ENCODE peak calls at places on chromosomes 2 and 18, in ten cellular contexts. Y, K, E, X, B, O, C, P, G and T are unnamed samples.

GRCh38 chr18:36365836-36366775 is 68.6 kb downstream of the FHOD3 start:
- DNase-seq in P (no peak), B (no peak), K (no peak), G (no peak), O (no peak), C (no peak), E (no peak), X (no peak), Y (no peak), T (no peak)

GRCh38 chr18:61551586-61551985 is 218.4 kb downstream of the CDH20 start:
- DNase-seq in K (no peak), X (peak; percentile 65), C (peak; percentile 88), Y (no peak), B (no peak), G (no peak), E (no peak), P (no peak), O (no peak), T (no peak)

GRCh38 chr2:174493549-174494331 is 6.9 kb upstream of the GPR155 start:
- DNase-seq in O (no peak), E (no peak), K (no peak), G (no peak), Y (peak; percentile 28), P (no peak), C (no peak), B (no peak), X (no peak), T (no peak)

GRCh38 chr18:73613706-73614340 is 533.8 kb downstream of the FBXO15 start:
- DNase-seq in X (no peak), C (no peak), E (no peak), O (no peak), Y (no peak), B (no peak), K (no peak), P (no peak), G (no peak), T (no peak)

GRCh38 chr2:168654724-168655123 is 147.7 kb upstream of the NOSTRIN start:
- DNase-seq in X (no peak), E (no peak), K (no peak), P (no peak), Y (no peak), G (no peak), O (no peak), B (no peak), C (no peak), T (no peak)

GRCh38 chr2:72138921-72139381 is 8.7 kb downstream of the CYP26B1 start:
- DNase-seq in Y (no peak), B (no peak), P (no peak), G (peak; percentile 48), K (peak; percentile 89), E (no peak), C (no peak), X (no peak), O (peak; percentile 4), T (peak; percentile 74)

GRCh38 chr2:150080115-150080514 is 407.4 kb downstream of the RND3 start:
- DNase-seq in O (no peak), X (no peak), G (no peak), E (no peak), P (no peak), C (no peak), B (no peak), K (no peak), Y (no peak), T (no peak)

GRCh38 chr2:223580951-223581350 is 21.2 kb downstream of the SCG2 start:
- DNase-seq in B (no peak), P (no peak), X (no peak), K (no peak), O (no peak), G (no peak), C (no peak), E (no peak), Y (no peak), T (no peak)

GRCh38 chr2:11467749-11468148 is 1.8 kb upstream of the E2F6 start:
- DNase-seq in P (no peak), B (no peak), E (no peak), O (no peak), K (no peak), Y (no peak), X (no peak), G (no peak), C (no peak), T (no peak)

GRCh38 chr2:168184896-168185513 is 62.4 kb downstream of the STK39 start:
- DNase-seq in G (no peak), O (no peak), X (no peak), P (no peak), C (no peak), B (no peak), E (no peak), Y (no peak), K (no peak), T (no peak)

GRCh38 chr2:162058973-162059668 is 14.9 kb downstream of the DPP4 start:
- DNase-seq in B (no peak), O (no peak), X (no peak), K (no peak), C (no peak), Y (no peak), P (no peak), E (no peak), G (no peak), T (no peak)

GRCh38 chr2:105140237-105140568 is 101.3 kb upstream of the GPR45 start:
- DNase-seq in X (no peak), B (no peak), P (no peak), O (no peak), Y (no peak), K (no peak), E (no peak), C (peak; percentile 85), G (no peak), T (no peak)

GRCh38 chr2:64537991-64538390 is 13.9 kb downstream of the AFTPH start:
- DNase-seq in Y (no peak), X (no peak), K (no peak), C (peak; percentile 14), G (no peak), P (no peak), E (no peak), O (no peak), B (no peak), T (no peak)

GRCh38 chr2:241734208-241734466 is 293 bp upstream of the D2HGDH start:
- DNase-seq in P (no peak), X (no peak), O (no peak), K (no peak), G (no peak), Y (no peak), E (no peak), C (no peak), B (no peak), T (no peak)
- H3K4me3 ChIP-seq in P (peak overlapping the region; percentile 91), X (peak overlapping the region; percentile 81), O (peak overlapping the region; percentile 85), K (no peak overlapping the region), G (peak overlapping the region; percentile 82), Y (peak overlapping the region; percentile 70), E (peak overlapping the region; percentile 92), C (no peak overlapping the region), B (peak overlapping the region; percentile 93), T (peak overlapping the region; percentile 86)

DNA sequence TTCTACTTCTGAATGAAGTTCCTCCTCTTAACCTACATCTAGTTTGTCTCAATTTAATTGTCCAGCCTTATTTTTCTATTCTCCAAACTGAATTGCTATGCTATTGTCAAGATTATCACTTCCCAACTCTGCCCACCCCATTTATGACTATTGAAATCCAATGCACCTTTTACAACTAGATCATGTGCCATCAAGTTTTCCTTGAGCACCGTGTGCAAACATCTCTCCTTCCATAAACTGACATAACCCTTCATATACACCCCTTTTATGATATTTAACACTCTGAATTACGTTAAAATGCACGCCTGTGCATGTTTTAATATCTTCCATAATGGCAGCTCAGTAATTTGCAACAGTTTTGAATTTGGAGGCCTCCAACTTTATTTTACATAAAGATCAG is 85.6 kb downstream of the SMAD2 start:
- DNase-seq in X (no peak), B (no peak), G (no peak), E (no peak), P (no peak), Y (no peak), C (no peak), O (no peak), K (no peak), T (no peak)
- H3K36me3 ChIP-seq in X (peaks cover 15% of the 10 kb centered on the region), B (peaks cover 5% of the 10 kb centered on the region), G (no peaks in the 10 kb centered on the region), E (peaks cover 4% of the 10 kb centered on the region), P (no peaks in the 10 kb centered on the region), Y (peaks cover 19% of the 10 kb centered on the region), C (peaks cover 4% of the 10 kb centered on the region), O (peaks cover 60% of the 10 kb centered on the region), K (no peaks in the 10 kb centered on the region), T (no peaks in the 10 kb centered on the region)

GRCh38 chr2:240850756-240851077 is 17.9 kb upstream of the AGXT start:
- DNase-seq in E (no peak), X (no peak), K (no peak), C (no peak), G (no peak), Y (no peak), P (no peak), O (no peak), B (no peak), T (peak; percentile 72)

GRCh38 chr2:240848900-240849680 is 19.5 kb upstream of the AGXT start:
- DNase-seq in K (no peak), B (no peak), O (no peak), C (no peak), G (no peak), X (no peak), P (no peak), Y (no peak), E (no peak), T (no peak)

GRCh38 chr2:240847817-240848216 is 20.8 kb upstream of the AGXT start:
- DNase-seq in X (no peak), E (no peak), B (no peak), P (no peak), O (no peak), Y (no peak), K (no peak), C (no peak), G (no peak), T (no peak)

GRCh38 chr2:240850026-240850425 is 18.6 kb upstream of the AGXT start:
- DNase-seq in Y (no peak), C (no peak), P (no peak), K (no peak), O (no peak), B (no peak), X (no peak), G (no peak), E (no peak), T (peak; percentile 60)

DNA sequence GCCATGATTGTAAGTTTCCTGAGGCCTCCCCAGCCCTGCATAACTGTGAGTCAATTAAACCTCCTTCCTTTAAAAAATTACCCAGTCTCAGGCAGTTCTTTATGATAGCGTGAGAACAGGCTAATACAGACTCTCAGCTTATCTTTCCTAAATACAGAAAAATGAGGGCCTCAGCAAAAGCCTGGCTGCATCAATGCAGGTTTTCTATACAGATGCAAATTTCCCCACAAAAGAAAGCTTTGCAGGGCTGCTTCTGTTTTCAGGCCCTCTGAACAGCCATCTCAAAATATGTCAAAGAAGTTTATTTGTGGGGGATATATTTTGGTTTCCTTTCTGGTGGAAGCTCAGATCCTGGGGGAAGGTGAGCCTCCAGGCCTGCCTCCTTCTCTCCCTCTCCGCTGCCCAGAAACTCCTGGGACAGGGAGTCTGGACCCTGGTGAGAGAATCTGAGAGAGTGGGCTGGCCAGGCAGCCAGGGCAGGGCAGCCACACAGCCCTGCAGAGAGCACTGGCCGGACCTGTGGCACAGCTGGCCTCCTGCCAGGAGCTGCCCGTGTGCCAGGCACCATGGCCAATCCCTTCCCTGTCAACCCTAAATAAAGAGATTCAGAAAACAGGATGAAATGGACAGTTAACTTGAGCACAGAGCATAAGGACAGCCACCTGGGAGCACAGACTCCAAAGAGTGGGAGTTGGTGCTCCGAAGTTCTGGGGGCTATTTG is 21.6 kb upstream of the AGXT start:
- DNase-seq in Y (no peak), O (no peak), G (no peak), K (no peak), E (no peak), C (no peak), B (no peak), P (no peak), X (no peak), T (no peak)
- H3K4me3 ChIP-seq in Y (no peak overlapping the region), O (no peak overlapping the region), G (no peak overlapping the region), K (no peak overlapping the region), E (no peak overlapping the region), C (no peak overlapping the region), B (no peak overlapping the region), P (no peak overlapping the region), X (no peak overlapping the region), T (no peak overlapping the region)

GRCh38 chr2:112230371-112230770 is 24.5 kb downstream of the ZC3H8 start:
- DNase-seq in B (no peak), C (no peak), E (no peak), X (no peak), G (no peak), K (no peak), P (no peak), Y (no peak), O (no peak), T (no peak)
- H3K36me3 ChIP-seq in B (no peaks in the 10 kb centered on the region), C (no peaks in the 10 kb centered on the region), E (no peaks in the 10 kb centered on the region), X (peaks cover 2% of the 10 kb centered on the region), G (no peaks in the 10 kb centered on the region), K (no peaks in the 10 kb centered on the region), P (no peaks in the 10 kb centered on the region), Y (no peaks in the 10 kb centered on the region), O (peaks cover 63% of the 10 kb centered on the region), T (peaks cover 75% of the 10 kb centered on the region)